ENCODE peak calls at places on chromosome 20, in four cellular contexts. S is K562, J is HCT116, H is GM12878. F is an unnamed sample.

GRCh38 chr20:15594296-15594695 is 979.0 kb downstream of the KIF16B start:
- DNase-seq in S (no peak), J (no peak), H (no peak), F (no peak)

GRCh38 chr20:4811661-4812181 is 90.0 kb downstream of the PRND start:
- DNase-seq in S (no peak), J (no peak), H (peak), F (no peak)

GRCh38 chr20:15278041-15278440 is 940.6 kb upstream of the FLRT3 start:
- DNase-seq in S (no peak), J (no peak), H (no peak), F (no peak)

GRCh38 chr20:61958773-61959172 is 106.9 kb downstream of the TAF4 start:
- DNase-seq in S (no peak), J (no peak), H (no peak), F (peak)

GRCh38 chr20:37347891-37348642 is 2.1 kb downstream of the SRC start:
- DNase-seq in S (no peak), J (no peak), H (no peak), F (no peak)

GRCh38 chr20:42190084-42190483 is 571.9 kb upstream of the CHD6 start:
- DNase-seq in S (no peak), J (no peak), H (no peak), F (no peak)

GRCh38 chr20:62768815-62769287 is 27.4 kb upstream of the MRGBP start:
- DNase-seq in S (no peak), J (no peak), H (no peak), F (no peak)

GRCh38 chr20:50192364-50193168 is 1.9 kb downstream of the CEBPB start:
- DNase-seq in S (peak), J (peak), H (peak), F (peak)

GRCh38 chr20:50113420-50114224 is 672 bp upstream of the UBE2V1 start:
- DNase-seq in S (no peak), J (no peak), H (no peak), F (no peak)

GRCh38 chr20:63317601-63318291 is 24.8 kb downstream of the COL20A1 start:
- DNase-seq in S (no peak), J (no peak), H (no peak), F (no peak)

GRCh38 chr20:9555781-9556180 is 41.4 kb downstream of the LAMP5 start:
- DNase-seq in S (no peak), J (no peak), H (no peak), F (no peak)

GRCh38 chr20:51678041-51678697 is 90.0 kb downstream of the ATP9A start:
- DNase-seq in S (no peak), J (no peak), H (no peak), F (no peak)

GRCh38 chr20:18504479-18505060 is 3.2 kb upstream of the SEC23B start:
- DNase-seq in S (no peak), J (no peak), H (no peak), F (no peak)

GRCh38 chr20:59776626-59777320 is 156.7 kb downstream of the SYCP2 start:
- DNase-seq in S (no peak), J (no peak), H (no peak), F (peak)
- TF ChIP-seq EGR1 in S (no peak), J (no peak), H (no peak), F (no peak)

DNA sequence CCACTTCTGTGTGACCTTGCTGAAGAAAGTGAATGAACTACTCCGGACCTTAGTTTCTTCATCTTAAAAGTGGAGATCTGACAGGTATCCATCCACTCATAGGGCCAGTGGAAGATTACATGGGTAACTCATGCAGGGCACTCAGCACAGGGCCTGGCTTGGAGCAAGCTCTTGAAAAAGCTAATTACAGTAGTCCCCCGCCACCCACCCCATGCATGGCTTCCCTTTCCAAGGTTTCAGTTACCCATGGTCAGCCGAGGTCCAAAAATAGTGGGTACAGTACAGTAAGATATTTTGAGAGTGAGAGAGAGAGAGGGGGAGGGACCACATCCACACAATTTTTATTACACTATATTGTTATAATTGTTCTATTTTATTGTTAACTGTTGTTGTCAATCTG is 7.1 kb upstream of the PMEPA1 start:
- DNase-seq in S (no peak), J (no peak), H (no peak), F (no peak)
- TF ChIP-seq EGR1 in S (no peak), J (no peak), H (no peak), F (no peak)

GRCh38 chr20:3276400-3277015 is 37.5 kb upstream of the SLC4A11 start:
- DNase-seq in S (peak), J (peak), H (no peak), F (no peak)
- TF ChIP-seq EGR1 in S (no peak), J (no peak), H (no peak), F (no peak)

GRCh38 chr20:8530022-8530421 is 398.0 kb downstream of the PLCB1 start:
- DNase-seq in S (no peak), J (no peak), H (no peak), F (no peak)

GRCh38 chr20:8536219-8536618 is 404.2 kb downstream of the PLCB1 start:
- DNase-seq in S (no peak), J (no peak), H (no peak), F (no peak)

GRCh38 chr20:8535403-8536003 is 403.4 kb downstream of the PLCB1 start:
- DNase-seq in S (no peak), J (no peak), H (no peak), F (no peak)

GRCh38 chr20:8534368-8534767 is 402.3 kb downstream of the PLCB1 start:
- DNase-seq in S (no peak), J (no peak), H (no peak), F (no peak)

DNA sequence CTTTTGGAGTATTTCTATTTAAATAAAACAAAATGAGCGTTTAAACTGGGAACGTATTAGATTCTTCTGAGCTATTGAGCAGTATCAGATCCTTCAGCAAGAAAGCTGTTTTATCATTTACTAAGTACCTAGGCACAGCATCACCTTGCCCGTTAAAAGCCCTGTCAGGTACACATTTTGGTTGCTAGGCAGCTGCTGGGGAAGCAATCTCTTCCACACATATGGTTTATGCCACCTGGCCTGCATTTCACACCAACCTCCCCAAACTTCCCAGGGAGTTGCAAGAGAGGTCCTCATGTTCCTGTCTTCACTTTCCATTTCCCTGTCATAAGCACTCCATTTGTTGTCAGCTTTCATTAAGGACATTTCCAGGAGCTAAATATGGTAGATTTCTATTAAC is 400.1 kb downstream of the PLCB1 start:
- DNase-seq in S (no peak), J (no peak), H (no peak), F (no peak)
- TF ChIP-seq EGR1 in S (no peak), J (no peak), H (no peak), F (no peak)

F was measured in H1.